ENCODE peak calls at places on chromosomes 5 and 9, in six cellular contexts. T, O, F, Y, P and Z are unnamed samples.

GRCh38 chr5:93307557-93307956 is 273.5 kb downstream of the NR2F1-AS1 start:
- DNase-seq in T (no peak), O (no peak), F (no peak), Y (peak), P (peak), Z (peak)

GRCh38 chr9:110183208-110184145 is 24.5 kb downstream of the C9orf152 start:
- DNase-seq in T (peak), O (peak), F (peak), Y (peak), P (peak), Z (peak)

GRCh38 chr5:91474201-91474600 is 91.1 kb upstream of the ARRDC3 start:
- DNase-seq in T (no peak), O (no peak), F (no peak), Y (no peak), P (no peak), Z (no peak)

GRCh38 chr5:4348919-4349318 is 753.3 kb downstream of the IRX1 start:
- DNase-seq in T (no peak), O (no peak), F (no peak), Y (no peak), P (no peak), Z (no peak)

GRCh38 chr5:111772456-111772855 is 15.5 kb upstream of the NREP start:
- DNase-seq in T (no peak), O (no peak), F (no peak), Y (peak), P (peak), Z (no peak)

GRCh38 chr5:142262683-142263082 is 62.1 kb downstream of the SPRY4 start:
- DNase-seq in T (no peak), O (no peak), F (no peak), Y (no peak), P (no peak), Z (no peak)

GRCh38 chr9:8332871-8333270 is 533.3 kb upstream of the DMAC1 start:
- DNase-seq in T (no peak), O (no peak), F (no peak), Y (no peak), P (no peak), Z (no peak)

GRCh38 chr5:30804739-30805313 is 388.7 kb upstream of the CDH6 start:
- DNase-seq in T (no peak), O (no peak), F (no peak), Y (peak), P (peak), Z (no peak)

GRCh38 chr5:179128976-179129375 is 68.8 kb downstream of the ZNF354C start:
- DNase-seq in T (no peak), O (no peak), F (no peak), Y (no peak), P (no peak), Z (no peak)

GRCh38 chr5:142095035-142095434 is 13.5 kb upstream of the NDFIP1 start:
- DNase-seq in T (no peak), O (no peak), F (peak), Y (no peak), P (no peak), Z (no peak)

GRCh38 chr5:56383761-56384160 is 150.6 kb upstream of the ANKRD55 start:
- DNase-seq in T (no peak), O (no peak), F (no peak), Y (no peak), P (no peak), Z (no peak)

GRCh38 chr5:123755587-123756324 is 243.8 kb downstream of the CSNK1G3 start:
- DNase-seq in T (no peak), O (no peak), F (no peak), Y (peak), P (peak), Z (peak)

GRCh38 chr5:95284512-95285405 is at the start of gene MCTP1:
- DNase-seq in T (no peak), O (peak), F (no peak), Y (no peak), P (peak), Z (no peak)

GRCh38 chr5:12114075-12114474 is 209.8 kb upstream of the CTNND2 start:
- DNase-seq in T (no peak), O (no peak), F (no peak), Y (no peak), P (no peak), Z (no peak)

GRCh38 chr9:81619353-81620008 is 69.9 kb downstream of the TLE1 start:
- DNase-seq in T (no peak), O (no peak), F (no peak), Y (peak), P (no peak), Z (peak)

GRCh38 chr5:169331292-169331852 is 30.4 kb upstream of the SLIT3 start:
- DNase-seq in T (no peak), O (no peak), F (no peak), Y (no peak), P (peak), Z (no peak)
- TF ChIP-seq CTCF in T (no peak), O (no peak), F (no peak), Y (no peak), P (peak), Z (peak)

GRCh38 chr9:72996106-72996505 is 43.3 kb upstream of the ALDH1A1 start:
- DNase-seq in T (no peak), O (no peak), F (no peak), Y (no peak), P (no peak), Z (no peak)

GRCh38 chr9:72995131-72996024 is 42.5 kb upstream of the ALDH1A1 start:
- DNase-seq in T (no peak), O (no peak), F (no peak), Y (no peak), P (no peak), Z (no peak)

GRCh38 chr9:72998363-72998762 is 45.5 kb upstream of the ALDH1A1 start:
- DNase-seq in T (no peak), O (no peak), F (no peak), Y (no peak), P (no peak), Z (no peak)

GRCh38 chr9:72996684-72997314 is 43.9 kb upstream of the ALDH1A1 start:
- DNase-seq in T (no peak), O (no peak), F (no peak), Y (no peak), P (no peak), Z (no peak)

DNA sequence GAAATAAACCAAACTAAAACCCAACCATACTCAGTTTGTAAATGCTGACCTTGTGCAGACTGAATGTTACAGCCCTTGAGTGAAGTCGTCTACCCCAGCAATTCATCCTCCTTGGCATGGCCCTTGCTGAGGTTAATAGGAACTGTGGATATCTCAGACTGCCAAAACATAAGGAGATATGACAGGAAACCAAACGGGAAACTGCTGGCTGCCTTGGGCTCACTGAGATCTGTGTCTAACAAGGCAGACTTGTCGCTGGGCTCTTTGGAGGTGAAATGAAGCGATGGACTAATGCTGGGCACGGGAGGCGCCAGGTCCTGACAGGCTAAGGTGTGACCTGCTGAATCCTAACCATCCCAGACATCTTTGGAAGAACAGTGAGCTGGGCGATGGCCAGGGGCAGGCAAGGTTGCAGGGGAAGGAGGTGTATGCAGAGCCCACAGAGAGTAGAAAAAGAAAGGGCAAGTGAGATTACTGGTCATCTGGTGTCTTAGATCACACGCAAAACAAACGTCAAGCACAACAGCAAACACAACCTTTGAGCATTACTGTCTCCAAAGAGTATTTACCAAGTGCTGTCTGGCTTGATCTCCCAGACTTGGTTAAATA is 44.6 kb upstream of the ALDH1A1 start:
- DNase-seq in T (no peak), O (no peak), F (no peak), Y (no peak), P (no peak), Z (no peak)
- TF ChIP-seq CTCF in T (no peak), O (no peak), F (no peak), Y (no peak), P (no peak), Z (no peak)

DNA sequence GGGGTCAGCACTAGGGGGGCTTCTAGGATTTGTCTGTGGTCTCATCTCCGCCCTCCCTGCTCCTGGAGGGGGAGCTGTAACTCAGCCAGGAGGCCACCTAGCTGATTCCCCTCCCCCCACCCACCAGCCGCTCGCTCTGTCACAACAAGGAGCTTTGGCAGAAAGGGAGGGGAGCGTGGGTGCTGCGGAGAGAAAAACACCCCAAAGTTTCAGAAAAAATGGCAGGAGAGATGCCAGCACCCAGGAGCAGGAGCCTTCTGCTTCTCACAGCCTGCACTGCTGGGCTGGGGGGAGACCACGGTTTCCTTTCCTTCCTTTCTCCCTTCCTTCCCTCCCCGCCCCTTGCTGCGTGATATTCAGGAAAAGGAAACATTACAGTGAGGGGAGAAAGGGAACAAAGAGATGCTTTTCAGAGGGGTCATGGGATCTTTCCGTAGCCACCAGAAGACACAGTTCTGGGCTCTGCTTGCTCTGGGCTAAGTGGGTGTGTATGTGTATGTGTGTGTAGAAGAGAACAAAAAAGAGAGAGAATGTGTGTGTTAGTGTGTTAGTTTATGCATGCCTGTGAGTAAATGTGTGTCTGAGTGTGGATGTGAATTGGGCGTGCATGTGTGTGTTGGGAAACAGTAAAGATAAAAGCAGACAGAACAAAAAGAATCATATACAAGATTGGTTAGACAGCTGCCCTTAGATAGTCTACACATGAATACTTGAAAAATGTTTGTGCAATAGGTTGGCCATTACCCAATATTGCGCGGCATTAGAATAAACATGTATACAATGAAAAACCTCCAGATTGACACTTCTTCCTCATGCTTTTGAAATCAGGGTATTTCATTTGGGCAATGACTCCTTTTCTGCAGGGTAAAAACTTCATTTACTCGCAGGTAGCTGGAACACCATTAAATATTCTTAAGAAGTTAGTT is 36.4 kb upstream of the HSPA9 start:
- DNase-seq in T (no peak), O (no peak), F (no peak), Y (no peak), P (no peak), Z (no peak)
- TF ChIP-seq CTCF in T (no peak), O (peak), F (no peak), Y (no peak), P (no peak), Z (no peak)

DNA sequence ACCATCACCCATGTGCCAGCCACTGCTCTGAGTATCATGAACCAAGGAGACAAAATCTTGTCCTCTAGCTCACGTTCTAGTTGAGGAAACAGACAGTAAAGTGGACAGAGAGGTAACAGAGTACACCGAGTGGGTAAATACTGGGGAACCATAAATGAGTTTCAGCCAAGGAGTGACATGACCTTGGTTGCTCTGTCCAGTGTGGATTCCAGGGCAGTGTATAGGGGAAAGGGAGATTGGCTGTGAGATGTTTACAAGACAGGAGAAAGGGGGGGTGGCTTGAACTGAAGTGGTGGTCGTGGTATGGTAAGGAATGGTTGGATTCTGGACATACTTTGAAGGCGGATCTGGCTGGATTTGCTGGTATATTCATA is 98.4 kb downstream of the AMBP start:
- DNase-seq in T (no peak), O (no peak), F (no peak), Y (peak), P (no peak), Z (no peak)
- TF ChIP-seq CTCF in T (no peak), O (no peak), F (no peak), Y (no peak), P (no peak), Z (no peak)

GRCh38 chr9:37209431-37210386 is 89.3 kb downstream of the ZCCHC7 start:
- DNase-seq in T (no peak), O (peak), F (no peak), Y (no peak), P (peak), Z (no peak)
- TF ChIP-seq CTCF in T (no peak), O (peak), F (no peak), Y (no peak), P (no peak), Z (no peak)

DNA sequence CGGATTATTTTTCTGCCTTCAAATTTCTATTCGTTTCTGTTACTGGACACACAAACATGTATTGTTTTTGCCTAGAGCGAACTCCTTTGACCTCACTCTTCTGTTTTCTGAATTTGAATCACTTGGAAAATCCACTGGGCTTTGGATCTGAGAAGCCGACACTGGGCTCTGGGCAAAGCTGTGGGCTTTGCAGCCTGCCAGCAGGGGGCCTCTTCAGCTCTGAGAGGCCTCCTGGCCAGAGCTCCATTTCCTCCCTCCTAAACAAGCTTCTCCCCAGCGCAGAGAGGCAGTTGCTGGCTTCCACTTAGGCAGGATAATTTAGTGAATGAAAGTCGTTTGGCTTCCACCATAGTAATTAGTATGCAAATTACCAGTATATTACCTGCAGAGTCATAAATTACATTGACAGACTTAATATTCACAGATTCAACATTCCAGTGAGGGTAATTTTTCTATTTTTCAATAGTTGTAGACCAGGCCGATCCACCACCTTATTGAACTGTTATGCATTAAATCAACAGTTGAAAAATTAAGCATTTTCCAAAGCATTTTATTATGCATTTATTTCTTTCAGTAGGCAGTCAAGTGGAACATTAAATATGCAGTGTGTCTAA is 104.0 kb upstream of the ZNF366 start:
- DNase-seq in T (peak), O (peak), F (peak), Y (peak), P (peak), Z (no peak)
- TF ChIP-seq CTCF in T (peak), O (peak), F (peak), Y (peak), P (peak), Z (peak)

GRCh38 chr5:77398896-77399295 is 93.2 kb downstream of the WDR41 start:
- DNase-seq in T (no peak), O (no peak), F (no peak), Y (no peak), P (no peak), Z (no peak)
- TF ChIP-seq CTCF in T (no peak), O (no peak), F (no peak), Y (no peak), P (no peak), Z (no peak)